ENCODE peak calls at places on chromosomes 13 and 19, in seven cellular contexts. N is PC-9, I is brain microvascular endothelial cell, X is choroid plexus epithelial cell, V is glutamatergic neuron, D is WTC11, A is tibial artery. H is an unnamed sample.

GRCh38 chr19:916645-917322 is 349 bp upstream of the KISS1R start:
- DNase-seq in N (no peak), I (no peak), X (no peak), V (no peak), D (peak; percentile 48), A (no peak), H (no peak)

GRCh38 chr13:110509971-110510786 is 51.3 kb downstream of the RAB20 start:
- DNase-seq in N (no peak), I (no peak), X (no peak), V (peak; percentile 63), D (no peak), A (peak; percentile 71), H (no peak)

GRCh38 chr19:7645159-7645558 is 8.2 kb downstream of the STXBP2 start:
- DNase-seq in N (no peak), I (no peak), X (no peak), V (no peak), D (no peak), A (no peak), H (no peak)

GRCh38 chr19:19538767-19539166 is 702 bp downstream of the CILP2 start:
- DNase-seq in N (no peak), I (no peak), X (no peak), V (peak; percentile 51), D (peak; percentile 22), A (no peak), H (no peak)

GRCh38 chr19:37989855-37990254 is 82.8 kb downstream of the SIPA1L3 start:
- DNase-seq in N (peak; percentile 23), I (no peak), X (no peak), V (no peak), D (peak; percentile 68), A (no peak), H (no peak)

GRCh38 chr19:48925240-48925843 is 8.2 kb upstream of the DHDH start:
- DNase-seq in N (no peak), I (peak; percentile 62), X (peak; percentile 13), V (no peak), D (no peak), A (no peak), H (no peak)

GRCh38 chr13:109871018-109871370 is 84.6 kb upstream of the IRS2 start:
- DNase-seq in N (peak; percentile 36), I (peak; percentile 23), X (peak; percentile 46), V (no peak), D (no peak), A (no peak), H (no peak)

GRCh38 chr19:38304866-38305429 is 897 bp downstream of the C19orf33 start:
- DNase-seq in N (peak; percentile 98), I (no peak), X (no peak), V (peak; percentile 69), D (peak; percentile 90), A (no peak), H (no peak)

GRCh38 chr13:112843392-112844250 is 125.4 kb upstream of the MCF2L start:
- DNase-seq in N (no peak), I (no peak), X (no peak), V (no peak), D (no peak), A (no peak), H (no peak)

GRCh38 chr13:76822691-76823267 is 63.4 kb downstream of the KCTD12 start:
- DNase-seq in N (no peak), I (no peak), X (peak; percentile 74), V (no peak), D (no peak), A (no peak), H (no peak)

GRCh38 chr13:108828053-108828806 is 198.8 kb downstream of the MYO16 start:
- DNase-seq in N (no peak), I (no peak), X (no peak), V (no peak), D (no peak), A (no peak), H (no peak)

GRCh38 chr19:31356587-31357314 is 7.5 kb upstream of the TSHZ3 start:
- DNase-seq in N (no peak), I (no peak), X (no peak), V (peak; percentile 46), D (peak; percentile 84), A (no peak), H (no peak)

GRCh38 chr13:50376895-50377575 is 361.8 kb downstream of the KCNRG start:
- DNase-seq in N (no peak), I (no peak), X (no peak), V (no peak), D (peak; percentile 50), A (no peak), H (no peak)

GRCh38 chr13:51130348-51130747 is 19.3 kb upstream of the C13orf42 start:
- DNase-seq in N (no peak), I (no peak), X (no peak), V (no peak), D (no peak), A (no peak), H (no peak)

GRCh38 chr19:38213911-38214625 is 10.0 kb downstream of the DPF1 start:
- DNase-seq in N (peak; percentile 72), I (peak; percentile 69), X (peak; percentile 52), V (no peak), D (no peak), A (no peak), H (no peak)

GRCh38 chr13:23741879-23742510 is 147.2 kb downstream of the MIPEP start:
- DNase-seq in N (no peak), I (no peak), X (peak; percentile 35), V (peak; percentile 68), D (peak; percentile 64), A (no peak), H (no peak)

GRCh38 chr13:98664047-98664446 is 87.1 kb upstream of the STK24 start:
- DNase-seq in N (peak; percentile 25), I (peak; percentile 89), X (peak; percentile 73), V (no peak), D (no peak), A (no peak), H (no peak)

GRCh38 chr19:38211206-38211605 is 12.8 kb downstream of the DPF1 start:
- DNase-seq in N (no peak), I (no peak), X (no peak), V (peak; percentile 40), D (peak; percentile 50), A (no peak), H (no peak)

GRCh38 chr13:111395511-111396393 is 75.3 kb downstream of the TEX29 start:
- DNase-seq in N (no peak), I (no peak), X (no peak), V (peak; percentile 2), D (no peak), A (peak; percentile 48), H (no peak)

GRCh38 chr19:11551603-11552235 is 7.3 kb downstream of the ELOF1 start:
- DNase-seq in N (no peak), I (no peak), X (no peak), V (peak; percentile 59), D (peak; percentile 73), A (peak; percentile 87), H (no peak)

GRCh38 chr13:71621152-71622124 is 245.6 kb downstream of the DACH1 start:
- DNase-seq in N (no peak), I (no peak), X (no peak), V (no peak), D (no peak), A (no peak), H (no peak)

GRCh38 chr19:20182232-20182785 is 15.3 kb downstream of the ZNF486 start:
- DNase-seq in N (no peak), I (no peak), X (no peak), V (no peak), D (no peak), A (no peak), H (no peak)

GRCh38 chr19:35522745-35523327 is 5.3 kb downstream of the SBSN start:
- DNase-seq in N (no peak), I (no peak), X (no peak), V (no peak), D (no peak), A (no peak), H (no peak)

GRCh38 chr19:5595745-5596144 is 26.8 kb downstream of the SAFB2 start:
- DNase-seq in N (no peak), I (no peak), X (no peak), V (no peak), D (no peak), A (no peak), H (no peak)

GRCh38 chr19:54480048-54480447 is 7.0 kb upstream of the CDC42EP5 start:
- DNase-seq in N (no peak), I (no peak), X (no peak), V (no peak), D (no peak), A (no peak), H (no peak)
- TF ChIP-seq CTCF in N (no peak), I (no peak), X (no peak), V (no peak), D (no peak), A (no peak), H (no peak)

GRCh38 chr13:92175330-92175729 is 776.9 kb downstream of the GPC5 start:
- DNase-seq in N (no peak), I (peak; percentile 78), X (peak; percentile 93), V (peak; percentile 27), D (peak; percentile 17), A (no peak), H (no peak)
- TF ChIP-seq CTCF in N (no peak), I (peak; percentile 74), X (peak; percentile 74), V (no peak), D (no peak), A (peak; percentile 14), H (peak; percentile 56)

DNA sequence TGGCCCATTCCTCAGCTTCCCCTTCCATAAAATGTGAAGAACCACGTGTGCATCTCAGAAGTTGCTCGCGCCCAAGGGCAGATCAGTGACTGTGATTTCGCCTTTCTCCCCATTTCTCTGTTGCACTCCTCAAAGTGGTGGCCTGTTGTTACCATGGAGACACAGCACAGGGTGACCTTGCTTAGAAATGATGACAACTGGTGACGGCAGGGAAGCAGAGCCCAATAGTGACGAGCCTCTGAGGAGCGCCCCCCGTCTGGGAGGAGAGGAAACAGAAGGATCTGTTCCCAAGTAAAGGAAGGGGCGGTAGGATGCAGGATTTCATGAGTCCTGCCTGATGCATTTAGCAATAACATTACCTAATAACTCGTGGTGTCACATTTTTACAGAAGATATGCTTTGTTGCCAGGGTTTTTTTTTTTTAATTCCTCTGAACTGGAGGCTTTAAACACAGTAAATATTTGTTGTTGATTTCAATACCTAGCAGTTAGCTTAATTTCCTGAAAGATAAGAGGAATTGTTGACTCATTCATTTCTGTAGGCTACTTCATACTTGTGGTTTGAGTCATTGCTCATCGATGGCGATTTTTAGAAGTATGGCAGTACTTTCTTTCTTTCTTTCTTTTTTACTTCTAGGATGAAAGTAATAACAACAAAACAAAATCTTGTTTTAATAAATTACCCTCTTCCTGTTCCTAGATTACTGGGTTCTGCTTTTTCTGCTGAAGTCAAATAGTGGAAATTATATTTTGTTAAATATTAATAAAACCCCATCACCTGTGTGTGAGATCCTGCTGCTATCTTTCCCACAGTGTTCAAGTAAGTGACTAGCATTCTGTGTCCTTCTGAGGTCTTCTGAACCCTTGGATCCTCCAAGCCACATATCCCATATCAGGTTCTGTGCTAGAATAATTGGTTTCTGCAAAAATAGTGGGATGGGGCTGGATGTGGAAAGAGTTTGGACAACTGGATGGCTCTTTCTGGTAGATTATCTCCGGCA is 36.0 kb downstream of the MBNL2 start:
- DNase-seq in N (peak; percentile 71), I (peak; percentile 97), X (peak; percentile 96), V (peak; percentile 30), D (peak; percentile 55), A (peak; percentile 85), H (no peak)
- TF ChIP-seq CTCF in N (peak; percentile 56), I (peak; percentile 55), X (peak; percentile 46), V (no peak), D (no peak), A (no peak), H (no peak)

DNA sequence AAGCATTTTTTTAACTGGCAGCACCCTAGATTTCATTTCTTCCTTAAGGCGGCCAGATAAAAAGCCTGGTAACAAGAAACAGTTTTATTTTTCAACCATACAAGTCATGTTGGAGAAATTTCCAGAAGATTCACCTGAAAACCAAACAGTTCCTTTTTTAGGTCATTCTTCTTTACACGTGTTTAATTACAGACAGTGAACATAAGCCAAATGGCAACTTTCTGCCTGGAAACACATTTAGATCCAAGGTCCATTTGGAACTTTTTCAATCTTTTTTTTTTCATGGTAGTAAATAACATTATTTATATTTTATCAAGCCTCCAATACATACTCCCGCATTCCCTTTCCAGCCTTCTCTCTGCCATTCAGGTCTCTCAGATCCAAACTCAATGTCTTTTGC is 886.1 kb upstream of the MIR17HG start:
- DNase-seq in N (no peak), I (no peak), X (no peak), V (no peak), D (no peak), A (no peak), H (no peak)
- TF ChIP-seq CTCF in N (no peak), I (no peak), X (no peak), V (no peak), D (no peak), A (no peak), H (no peak)